ENCODE peak calls at places on chromosomes 6 and 20, in six cellular contexts. X, B, A, I, N and P are unnamed samples. For H3K4me1, the result is how much of the 10 kb centered on the place peaks cover.

GRCh38 chr6:167835260-167835659 is 8.5 kb downstream of the AFDN start:
- DNase-seq in X (no peak), B (no peak), A (no peak), I (no peak), N (no peak), P (no peak)

GRCh38 chr6:7215798-7216231 is 97.2 kb downstream of the SSR1 start:
- DNase-seq in X (no peak), B (no peak), A (no peak), I (no peak), N (no peak), P (no peak)

GRCh38 chr20:12687476-12687875 is 321.3 kb upstream of the SPTLC3 start:
- DNase-seq in X (no peak), B (no peak), A (no peak), I (no peak), N (no peak), P (no peak)

GRCh38 chr20:51095755-51096509 is 73.0 kb upstream of the KCNG1 start:
- DNase-seq in X (peak), B (peak), A (no peak), I (no peak), N (no peak), P (no peak)

GRCh38 chr6:168558686-168559085 is 117.7 kb downstream of the SMOC2 start:
- DNase-seq in X (no peak), B (no peak), A (no peak), I (no peak), N (no peak), P (no peak)

GRCh38 chr6:137001287-137001976 is 43.3 kb downstream of the IL20RA start:
- DNase-seq in X (peak), B (no peak), A (no peak), I (no peak), N (no peak), P (no peak)

GRCh38 chr6:23663652-23664051 is 462.4 kb upstream of the NRSN1 start:
- DNase-seq in X (no peak), B (no peak), A (no peak), I (no peak), N (no peak), P (no peak)

GRCh38 chr6:111957623-111958315 is 84.5 kb upstream of the FYN start:
- DNase-seq in X (no peak), B (no peak), A (peak), I (no peak), N (no peak), P (no peak)

GRCh38 chr6:20933057-20933792 is 399.0 kb downstream of the CDKAL1 start:
- DNase-seq in X (peak), B (no peak), A (no peak), I (no peak), N (no peak), P (no peak)

GRCh38 chr6:24720131-24720603 is 1.2 kb upstream of the C6orf62 start:
- DNase-seq in X (peak), B (peak), A (peak), I (no peak), N (peak), P (peak)

GRCh38 chr6:44057931-44058616 is 69.2 kb downstream of the MRPL14 start:
- DNase-seq in X (no peak), B (no peak), A (peak), I (no peak), N (no peak), P (no peak)

GRCh38 chr6:133368664-133369063 is 127.5 kb downstream of the EYA4 start:
- DNase-seq in X (peak), B (no peak), A (peak), I (no peak), N (no peak), P (no peak)

GRCh38 chr6:148854992-148855391 is 108.2 kb downstream of the UST start:
- DNase-seq in X (no peak), B (no peak), A (no peak), I (no peak), N (no peak), P (no peak)

GRCh38 chr6:66278115-66278514 is 571.1 kb upstream of the EYS start:
- DNase-seq in X (no peak), B (no peak), A (no peak), I (no peak), N (no peak), P (no peak)

GRCh38 chr6:12048609-12049008 is 36.5 kb downstream of the HIVEP1 start:
- DNase-seq in X (no peak), B (no peak), A (no peak), I (no peak), N (no peak), P (no peak)

GRCh38 chr20:10671850-10672578 is 1.8 kb downstream of the JAG1 start:
- DNase-seq in X (no peak), B (peak), A (peak), I (peak), N (peak), P (peak)

GRCh38 chr6:143396497-143397228 is 53.8 kb downstream of the ADAT2 start:
- DNase-seq in X (peak), B (no peak), A (no peak), I (no peak), N (no peak), P (no peak)

GRCh38 chr20:9015984-9016324 is 52.9 kb upstream of the PLCB4 start:
- DNase-seq in X (peak), B (no peak), A (peak), I (no peak), N (no peak), P (no peak)

GRCh38 chr20:50510706-50511401 is 671 bp downstream of the PTPN1 start:
- DNase-seq in X (no peak), B (peak), A (no peak), I (no peak), N (peak), P (peak)

GRCh38 chr6:73515204-73516101 is 5.4 kb downstream of the EEF1A1 start:
- DNase-seq in X (peak), B (no peak), A (peak), I (no peak), N (peak), P (peak)

GRCh38 chr6:20661721-20662120 is 127.5 kb downstream of the CDKAL1 start:
- DNase-seq in X (no peak), B (no peak), A (peak), I (no peak), N (no peak), P (no peak)

GRCh38 chr6:170473801-170474200 is 79.3 kb downstream of the PSMB1 start:
- DNase-seq in X (no peak), B (no peak), A (no peak), I (no peak), N (no peak), P (no peak)

GRCh38 chr6:111601875-111602274 is 3.8 kb downstream of the TRAF3IP2 start:
- DNase-seq in X (no peak), B (no peak), A (peak), I (no peak), N (peak), P (peak)

GRCh38 chr6:5606546-5606945 is 345.2 kb downstream of the FARS2 start:
- DNase-seq in X (no peak), B (no peak), A (no peak), I (no peak), N (no peak), P (no peak)

GRCh38 chr20:17897566-17898307 is 70.9 kb downstream of the SNX5 start:
- DNase-seq in X (no peak), B (no peak), A (no peak), I (no peak), N (no peak), P (no peak)

GRCh38 chr20:23147964-23148720 is 62.0 kb upstream of the CD93 start:
- DNase-seq in X (peak), B (no peak), A (peak), I (no peak), N (no peak), P (peak)

GRCh38 chr20:13341737-13342393 is 120.8 kb downstream of the ISM1 start:
- DNase-seq in X (no peak), B (no peak), A (no peak), I (no peak), N (no peak), P (no peak)

GRCh38 chr6:48825501-48826317 is 637.3 kb downstream of the MMUT start:
- DNase-seq in X (peak), B (no peak), A (peak), I (no peak), N (no peak), P (no peak)

GRCh38 chr6:14703586-14703985 is 542.3 kb upstream of the JARID2 start:
- DNase-seq in X (no peak), B (no peak), A (peak), I (no peak), N (no peak), P (no peak)

GRCh38 chr6:100833972-100834574 is 47.1 kb downstream of the ASCC3 start:
- DNase-seq in X (no peak), B (no peak), A (no peak), I (no peak), N (no peak), P (no peak)

GRCh38 chr6:158311193-158311592 is 1.1 kb upstream of the TULP4 start:
- DNase-seq in X (no peak), B (no peak), A (no peak), I (no peak), N (no peak), P (no peak)

GRCh38 chr6:72863106-72863505 is 241.2 kb downstream of the KCNQ5 start:
- DNase-seq in X (no peak), B (no peak), A (no peak), I (no peak), N (no peak), P (no peak)

GRCh38 chr6:125301435-125302391 is at the start of gene HDDC2:
- DNase-seq in X (peak), B (peak), A (peak), I (peak), N (peak), P (peak)

GRCh38 chr20:10547276-10548114 is 112.4 kb downstream of the SLX4IP start:
- DNase-seq in X (no peak), B (no peak), A (peak), I (no peak), N (no peak), P (no peak)

GRCh38 chr6:44265003-44265842 is at the start of gene NFKBIE:
- DNase-seq in X (peak), B (peak), A (peak), I (no peak), N (peak), P (peak)

GRCh38 chr6:166619912-166620311 is 7.1 kb downstream of the RPS6KA2 start:
- DNase-seq in X (no peak), B (no peak), A (peak), I (no peak), N (peak), P (no peak)

GRCh38 chr6:5172057-5172683 is 87.0 kb downstream of the PPP1R3G start:
- DNase-seq in X (no peak), B (no peak), A (no peak), I (no peak), N (no peak), P (no peak)

GRCh38 chr20:37729452-37729851 is 35.6 kb downstream of the CTNNBL1 start:
- DNase-seq in X (no peak), B (no peak), A (no peak), I (no peak), N (no peak), P (no peak)

GRCh38 chr20:56828402-56828801 is 199.3 kb downstream of the TFAP2C start:
- DNase-seq in X (no peak), B (no peak), A (no peak), I (no peak), N (no peak), P (no peak)
- TF ChIP-seq POLR2A in X (no peak), B (no peak), A (no peak), I (no peak), N (no peak), P (no peak)

GRCh38 chr6:68533339-68533795 is 101.7 kb upstream of the ADGRB3 start:
- DNase-seq in X (no peak), B (peak), A (no peak), I (no peak), N (no peak), P (no peak)
- H3K27ac ChIP-seq in X (no peak), B (no peak), A (no peak), I (no peak), N (no peak), P (no peak)

GRCh38 chr20:41045680-41046079 is 17.1 kb downstream of the TOP1 start:
- DNase-seq in X (no peak), B (no peak), A (no peak), I (no peak), N (no peak), P (no peak)
- H3K4me1 ChIP-seq in X (half or more), B (half or more), A (under half), I (half or more), N (under half), P (half or more)

GRCh38 chr20:2300002-2300401 is 4.2 kb downstream of the TGM3 start:
- DNase-seq in X (no peak), B (no peak), A (no peak), I (no peak), N (no peak), P (no peak)

GRCh38 chr20:2300420-2300819 is 4.6 kb downstream of the TGM3 start:
- DNase-seq in X (no peak), B (no peak), A (no peak), I (no peak), N (no peak), P (peak)

GRCh38 chr20:2302369-2302768 is 6.6 kb downstream of the TGM3 start:
- DNase-seq in X (peak), B (no peak), A (no peak), I (no peak), N (no peak), P (no peak)

GRCh38 chr20:2299301-2299700 is 3.5 kb downstream of the TGM3 start:
- DNase-seq in X (peak), B (peak), A (no peak), I (no peak), N (no peak), P (peak)

DNA sequence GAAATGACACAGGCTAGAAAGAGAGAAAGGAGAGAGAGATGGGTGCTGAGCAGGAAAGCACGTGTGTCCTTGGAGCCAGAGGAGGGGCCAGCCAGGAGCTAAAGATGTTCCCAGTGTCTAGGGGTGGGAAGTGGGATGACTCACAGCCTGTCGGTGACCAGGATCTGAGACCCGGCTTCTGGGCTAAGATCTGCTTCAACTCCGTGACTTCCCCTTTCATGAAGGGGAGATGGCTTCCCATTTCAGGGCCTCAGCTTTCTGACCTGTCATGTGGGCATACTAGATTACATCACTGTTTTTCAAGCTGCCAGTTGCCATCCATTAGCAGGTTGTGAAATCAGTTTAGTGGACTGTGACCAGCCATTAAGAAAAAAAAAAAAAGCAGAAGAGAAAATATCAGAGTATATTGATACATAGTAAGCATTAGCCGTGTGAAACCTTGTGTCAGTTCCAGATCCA is 5.4 kb downstream of the TGM3 start:
- DNase-seq in X (peak), B (peak), A (no peak), I (no peak), N (no peak), P (peak)
- TF ChIP-seq POLR2A in X (no peak), B (no peak), A (no peak), I (no peak), N (no peak), P (no peak)

GRCh38 chr6:71222676-71223075 is 65.9 kb upstream of the OGFRL1 start:
- DNase-seq in X (no peak), B (no peak), A (no peak), I (no peak), N (no peak), P (no peak)

GRCh38 chr6:71228461-71229041 is 60.1 kb upstream of the OGFRL1 start:
- DNase-seq in X (no peak), B (no peak), A (peak), I (no peak), N (no peak), P (no peak)

GRCh38 chr6:71220466-71220865 is 68.1 kb upstream of the OGFRL1 start:
- DNase-seq in X (no peak), B (no peak), A (no peak), I (no peak), N (no peak), P (no peak)

GRCh38 chr6:71226151-71226550 is 62.5 kb upstream of the OGFRL1 start:
- DNase-seq in X (no peak), B (no peak), A (no peak), I (no peak), N (no peak), P (no peak)

DNA sequence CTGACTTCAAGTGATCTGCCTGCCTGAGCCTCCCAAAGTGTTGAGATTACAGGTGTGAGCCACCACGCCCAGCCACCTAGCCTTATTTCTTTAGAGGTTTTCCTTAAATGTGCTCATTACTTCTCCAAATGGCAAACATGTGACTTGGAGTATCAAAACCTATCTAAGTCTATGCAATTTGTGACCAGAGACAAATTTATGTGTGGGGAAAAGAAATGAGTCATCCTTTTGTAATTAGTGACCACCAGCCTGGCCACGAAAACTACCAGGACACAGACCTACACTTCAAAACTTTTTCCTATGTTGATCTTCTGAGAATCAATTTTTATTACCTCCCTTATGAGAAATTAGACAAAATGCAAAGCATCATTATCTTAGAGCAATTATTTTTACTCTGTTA is 64.6 kb upstream of the OGFRL1 start:
- DNase-seq in X (no peak), B (no peak), A (no peak), I (no peak), N (no peak), P (no peak)
- H3K27ac ChIP-seq in X (no peak), B (no peak), A (no peak), I (no peak), N (no peak), P (no peak)

GRCh38 chr6:132275253-132275970 is 125.9 kb downstream of the MOXD1 start:
- DNase-seq in X (no peak), B (no peak), A (no peak), I (no peak), N (no peak), P (no peak)

GRCh38 chr6:132272776-132273175 is 128.5 kb downstream of the MOXD1 start:
- DNase-seq in X (no peak), B (no peak), A (no peak), I (no peak), N (no peak), P (no peak)

GRCh38 chr6:132270745-132271414 is 130.4 kb downstream of the MOXD1 start:
- DNase-seq in X (no peak), B (no peak), A (no peak), I (no peak), N (no peak), P (no peak)
- H3K4me1 ChIP-seq in X (under half), B (under half), A (under half), I (under half), N (under half), P (under half)

DNA sequence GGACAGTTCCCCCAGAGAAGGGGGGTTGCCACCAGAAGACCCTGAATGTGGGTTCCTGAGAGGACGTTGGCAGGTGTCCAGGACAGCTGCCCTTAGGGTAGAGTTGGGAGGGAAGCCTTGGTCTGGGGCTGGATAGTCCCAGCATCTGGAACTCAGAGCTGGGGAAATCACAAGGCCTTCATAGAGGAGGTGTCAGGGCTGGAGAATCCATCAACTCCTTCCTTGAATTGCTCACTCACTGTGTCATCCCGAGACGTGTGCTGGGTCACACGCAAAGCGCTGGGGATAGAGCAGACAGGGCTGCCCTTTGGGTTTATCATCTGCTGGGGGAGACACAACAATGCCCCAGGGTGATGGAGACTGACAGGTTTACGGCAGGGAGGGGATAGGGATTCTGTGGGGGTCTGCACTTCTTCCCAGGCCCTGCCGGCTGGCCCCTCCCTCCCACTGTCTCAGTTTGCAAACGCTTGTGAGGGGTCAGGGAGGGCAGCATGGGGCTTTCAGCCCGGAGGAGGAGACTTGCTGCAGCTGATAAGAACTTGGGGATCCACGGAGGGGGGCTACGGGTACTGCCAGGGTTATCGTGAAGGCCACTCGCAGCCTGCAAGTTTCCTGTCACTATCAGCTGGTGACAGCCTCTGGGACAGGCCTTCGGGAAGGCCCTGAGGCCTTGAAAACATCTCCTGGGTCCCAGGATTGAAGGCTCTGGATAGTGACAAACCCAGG is 18.6 kb downstream of the RBM38 start:
- DNase-seq in X (no peak), B (peak), A (no peak), I (no peak), N (no peak), P (peak)
- TF ChIP-seq POLR2A in X (no peak), B (no peak), A (no peak), I (no peak), N (no peak), P (no peak)